ENCODE peak calls at places on chromosomes 16 and 17, in nine cellular contexts. T is AG09309, C is coronary artery, G is SK-N-SH, J is adrenal gland, U is ovary, A is fibroblast of mammary gland, S is HL-60, E is GM12878. L is an unnamed sample.

GRCh38 chr16:21101631-21102420 is 48.8 kb downstream of the DNAH3 start:
- DNase-seq in T (no peak), C (no peak), G (peak), J (peak), U (no peak), A (peak), S (peak), E (no peak), L (no peak)

GRCh38 chr17:13462673-13463124 is 139.0 kb downstream of the HS3ST3A1 start:
- DNase-seq in T (no peak), C (no peak), G (no peak), J (no peak), U (no peak), A (no peak), S (no peak), E (no peak), L (no peak)

GRCh38 chr17:79841369-79842135 is 2.3 kb upstream of the CBX4 start:
- DNase-seq in T (no peak), C (no peak), G (no peak), J (no peak), U (peak), A (no peak), S (no peak), E (no peak), L (no peak)

GRCh38 chr17:22507823-22508222 is 815.5 kb downstream of the KCNJ18 start:
- DNase-seq in T (no peak), C (no peak), G (no peak), J (no peak), U (no peak), A (no peak), S (peak), E (no peak), L (no peak)

GRCh38 chr17:71677444-71677843 is 443.4 kb upstream of the SOX9 start:
- DNase-seq in T (no peak), C (no peak), G (no peak), J (no peak), U (no peak), A (no peak), S (no peak), E (no peak), L (no peak)

GRCh38 chr16:24152826-24153225 is 103.3 kb upstream of the CACNG3 start:
- DNase-seq in T (no peak), C (no peak), G (no peak), J (no peak), U (no peak), A (no peak), S (no peak), E (no peak), L (no peak)

GRCh38 chr16:11456741-11457140 is 111.5 kb downstream of the RMI2 start:
- DNase-seq in T (no peak), C (no peak), G (no peak), J (no peak), U (no peak), A (no peak), S (no peak), E (no peak), L (no peak)

GRCh38 chr17:2909164-2909852 is 113.1 kb downstream of the RAP1GAP2 start:
- DNase-seq in T (no peak), C (no peak), G (peak), J (no peak), U (no peak), A (no peak), S (no peak), E (no peak), L (no peak)

GRCh38 chr17:40820228-40820838 is 2.1 kb downstream of the KRT10 start:
- DNase-seq in T (no peak), C (no peak), G (no peak), J (no peak), U (no peak), A (no peak), S (no peak), E (no peak), L (no peak)

GRCh38 chr17:74408830-74409229 is 23.1 kb upstream of the GPRC5C start:
- DNase-seq in T (no peak), C (no peak), G (no peak), J (no peak), U (no peak), A (no peak), S (no peak), E (no peak), L (no peak)

GRCh38 chr16:19396555-19397011 is 21.1 kb upstream of the TMC5 start:
- DNase-seq in T (no peak), C (no peak), G (no peak), J (no peak), U (no peak), A (no peak), S (peak), E (no peak), L (no peak)

GRCh38 chr17:13562271-13562800 is 39.4 kb downstream of the HS3ST3A1 start:
- DNase-seq in T (peak), C (peak), G (no peak), J (no peak), U (peak), A (peak), S (no peak), E (no peak), L (no peak)

GRCh38 chr17:28549274-28550132 is 2.9 kb downstream of the UNC119 start:
- DNase-seq in T (no peak), C (no peak), G (no peak), J (no peak), U (no peak), A (no peak), S (peak), E (no peak), L (no peak)

GRCh38 chr17:31560836-31561235 is 169.4 kb downstream of the RAB11FIP4 start:
- DNase-seq in T (no peak), C (no peak), G (no peak), J (no peak), U (no peak), A (peak), S (no peak), E (no peak), L (no peak)

GRCh38 chr17:78890111-78890897 is 12.7 kb downstream of the CEP295NL start:
- DNase-seq in T (no peak), C (no peak), G (no peak), J (peak), U (no peak), A (no peak), S (peak), E (no peak), L (no peak)

GRCh38 chr16:82481455-82481854 is 145.3 kb upstream of the CDH13 start:
- DNase-seq in T (no peak), C (no peak), G (no peak), J (no peak), U (no peak), A (peak), S (no peak), E (no peak), L (no peak)

GRCh38 chr16:57688987-57689771 is 5.4 kb upstream of the DRC7 start:
- DNase-seq in T (no peak), C (peak), G (peak), J (no peak), U (no peak), A (no peak), S (no peak), E (no peak), L (no peak)

GRCh38 chr16:89561195-89562026 is 929 bp downstream of the RPL13 start:
- DNase-seq in T (no peak), C (peak), G (no peak), J (no peak), U (no peak), A (no peak), S (no peak), E (no peak), L (no peak)

GRCh38 chr16:20904507-20905079 is 4.0 kb downstream of the LYRM1 start:
- DNase-seq in T (peak), C (no peak), G (no peak), J (peak), U (no peak), A (peak), S (peak), E (peak), L (peak)

GRCh38 chr16:68313116-68313515 is 2.3 kb downstream of the PRMT7 start:
- DNase-seq in T (no peak), C (no peak), G (no peak), J (no peak), U (no peak), A (peak), S (no peak), E (no peak), L (no peak)

GRCh38 chr16:83351846-83352245 is 455.9 kb upstream of the HSBP1 start:
- DNase-seq in T (peak), C (no peak), G (no peak), J (no peak), U (no peak), A (no peak), S (no peak), E (no peak), L (no peak)

GRCh38 chr17:7383742-7384488 is 3.0 kb downstream of the TNK1 start:
- DNase-seq in T (no peak), C (no peak), G (peak), J (no peak), U (peak), A (no peak), S (no peak), E (no peak), L (no peak)

GRCh38 chr16:62033065-62033464 is 3.2 kb downstream of the CDH8 start:
- DNase-seq in T (no peak), C (no peak), G (no peak), J (no peak), U (no peak), A (no peak), S (no peak), E (no peak), L (no peak)

GRCh38 chr16:19001788-19002187 is 18.1 kb downstream of the TMC7 start:
- DNase-seq in T (peak), C (no peak), G (no peak), J (no peak), U (no peak), A (peak), S (no peak), E (no peak), L (peak)

GRCh38 chr17:72362466-72363335 is 241.9 kb downstream of the SOX9 start:
- DNase-seq in T (peak), C (no peak), G (no peak), J (no peak), U (no peak), A (peak), S (no peak), E (no peak), L (no peak)

GRCh38 chr16:24645739-24646645 is 83.5 kb upstream of the TNRC6A start:
- DNase-seq in T (peak), C (no peak), G (no peak), J (peak), U (no peak), A (peak), S (no peak), E (no peak), L (peak)

GRCh38 chr16:3982216-3982615 is 101.7 kb upstream of the CREBBP start:
- DNase-seq in T (no peak), C (no peak), G (no peak), J (no peak), U (no peak), A (no peak), S (no peak), E (no peak), L (no peak)

GRCh38 chr17:55388842-55389241 is 32.8 kb downstream of the MMD start:
- DNase-seq in T (no peak), C (no peak), G (no peak), J (no peak), U (no peak), A (no peak), S (no peak), E (no peak), L (no peak)

GRCh38 chr17:58601976-58602375 is 87.5 kb upstream of the MTMR4 start:
- DNase-seq in T (no peak), C (no peak), G (no peak), J (no peak), U (no peak), A (no peak), S (no peak), E (no peak), L (no peak)

GRCh38 chr16:67537636-67538591 is 9.3 kb downstream of the RIPOR1 start:
- DNase-seq in T (no peak), C (no peak), G (peak), J (peak), U (peak), A (no peak), S (no peak), E (no peak), L (no peak)

GRCh38 chr16:49345829-49346228 is 27.8 kb upstream of the C16orf78 start:
- DNase-seq in T (no peak), C (peak), G (no peak), J (no peak), U (no peak), A (no peak), S (no peak), E (no peak), L (no peak)

GRCh38 chr16:27639588-27640276 is 89.8 kb downstream of the KATNIP start:
- DNase-seq in T (peak), C (no peak), G (peak), J (no peak), U (no peak), A (peak), S (peak), E (peak), L (peak)

GRCh38 chr17:81339502-81340296 is 44.6 kb upstream of the SLC38A10 start:
- DNase-seq in T (no peak), C (no peak), G (no peak), J (no peak), U (no peak), A (no peak), S (no peak), E (no peak), L (no peak)
- H3K4me3 ChIP-seq in T (no peak), C (no peak), G (no peak), J (no peak), U (no peak), A (no peak), S (no peak), E (no peak), L (no peak)

GRCh38 chr17:37219876-37220608 is 155.7 kb upstream of the C17orf78 start:
- DNase-seq in T (no peak), C (no peak), G (no peak), J (no peak), U (no peak), A (no peak), S (no peak), E (no peak), L (no peak)

GRCh38 chr17:37220609-37220953 is 155.2 kb upstream of the C17orf78 start:
- DNase-seq in T (no peak), C (no peak), G (peak), J (peak), U (no peak), A (peak), S (peak), E (no peak), L (peak)

GRCh38 chr17:37230633-37231032 is 145.2 kb upstream of the C17orf78 start:
- DNase-seq in T (no peak), C (no peak), G (no peak), J (no peak), U (no peak), A (no peak), S (no peak), E (no peak), L (no peak)

GRCh38 chr17:37221865-37222264 is 153.9 kb upstream of the C17orf78 start:
- DNase-seq in T (no peak), C (no peak), G (no peak), J (no peak), U (no peak), A (no peak), S (no peak), E (no peak), L (no peak)

DNA sequence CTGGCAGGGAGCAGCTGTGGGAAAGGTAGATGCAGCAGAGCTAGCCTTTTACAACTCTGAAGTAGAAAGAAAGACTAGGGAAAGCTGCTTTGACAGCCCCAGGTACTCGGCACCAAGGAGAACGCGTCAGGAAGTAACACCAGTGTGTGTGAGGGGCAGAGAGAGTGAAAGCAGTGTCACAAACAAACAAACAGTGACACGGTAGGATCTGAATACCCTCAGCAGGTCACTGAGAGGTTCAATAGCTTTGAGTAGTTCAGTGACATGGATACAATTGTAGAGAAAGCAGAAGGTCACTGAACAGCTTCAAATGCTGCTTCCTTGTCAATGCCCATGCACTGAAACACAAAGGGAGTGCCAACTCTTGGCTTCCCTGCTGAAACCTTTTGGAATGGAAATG is 150.3 kb upstream of the C17orf78 start:
- DNase-seq in T (no peak), C (no peak), G (no peak), J (no peak), U (no peak), A (no peak), S (no peak), E (no peak), L (no peak)
- H3K4me3 ChIP-seq in T (no peak), C (no peak), G (no peak), J (no peak), U (no peak), A (no peak), S (no peak), E (no peak), L (no peak)

GRCh38 chr17:39225974-39226683 is 384 bp upstream of the STAC2 start:
- DNase-seq in T (no peak), C (no peak), G (peak), J (peak), U (peak), A (peak), S (no peak), E (no peak), L (no peak)
- H3K4me3 ChIP-seq in T (peak), C (peak), G (peak), J (peak), U (peak), A (peak), S (no peak), E (no peak), L (peak)

DNA sequence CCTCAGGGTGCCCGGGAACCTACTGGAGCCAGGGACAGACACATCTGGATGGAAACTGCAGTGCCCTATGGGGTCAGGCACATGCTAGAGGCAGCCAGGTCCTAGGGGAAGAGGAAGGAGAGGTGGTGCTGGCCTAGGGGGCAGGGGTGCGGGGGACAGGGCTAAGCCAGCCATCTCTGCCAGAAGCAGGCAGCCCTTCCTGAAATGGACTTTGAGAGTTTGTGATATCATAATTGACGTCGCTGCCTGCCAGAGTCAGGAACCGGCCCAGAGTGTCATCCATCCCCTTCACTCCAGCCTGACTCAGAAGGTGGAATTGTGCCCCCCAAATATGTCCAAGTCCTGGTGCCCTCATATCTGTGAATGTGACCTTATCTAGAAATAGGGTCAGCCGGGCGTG is 25.0 kb upstream of the BAHCC1 start:
- DNase-seq in T (no peak), C (no peak), G (no peak), J (no peak), U (no peak), A (no peak), S (no peak), E (no peak), L (no peak)
- H3K4me3 ChIP-seq in T (no peak), C (no peak), G (no peak), J (no peak), U (no peak), A (no peak), S (no peak), E (no peak), L (no peak)

GRCh38 chr16:2520784-2521577 is 810 bp downstream of the AMDHD2 start:
- DNase-seq in T (no peak), C (no peak), G (peak), J (peak), U (no peak), A (peak), S (peak), E (no peak), L (no peak)

GRCh38 chr16:2518823-2519710 is 1.1 kb upstream of the AMDHD2 start:
- DNase-seq in T (no peak), C (no peak), G (peak), J (no peak), U (peak), A (no peak), S (no peak), E (no peak), L (no peak)

GRCh38 chr16:2517954-2518605 is 2.1 kb upstream of the AMDHD2 start:
- DNase-seq in T (no peak), C (no peak), G (no peak), J (no peak), U (no peak), A (no peak), S (no peak), E (no peak), L (no peak)

GRCh38 chr16:2519711-2520080 is 475 bp upstream of the AMDHD2 start:
- DNase-seq in T (no peak), C (no peak), G (no peak), J (peak), U (no peak), A (no peak), S (no peak), E (no peak), L (no peak)

DNA sequence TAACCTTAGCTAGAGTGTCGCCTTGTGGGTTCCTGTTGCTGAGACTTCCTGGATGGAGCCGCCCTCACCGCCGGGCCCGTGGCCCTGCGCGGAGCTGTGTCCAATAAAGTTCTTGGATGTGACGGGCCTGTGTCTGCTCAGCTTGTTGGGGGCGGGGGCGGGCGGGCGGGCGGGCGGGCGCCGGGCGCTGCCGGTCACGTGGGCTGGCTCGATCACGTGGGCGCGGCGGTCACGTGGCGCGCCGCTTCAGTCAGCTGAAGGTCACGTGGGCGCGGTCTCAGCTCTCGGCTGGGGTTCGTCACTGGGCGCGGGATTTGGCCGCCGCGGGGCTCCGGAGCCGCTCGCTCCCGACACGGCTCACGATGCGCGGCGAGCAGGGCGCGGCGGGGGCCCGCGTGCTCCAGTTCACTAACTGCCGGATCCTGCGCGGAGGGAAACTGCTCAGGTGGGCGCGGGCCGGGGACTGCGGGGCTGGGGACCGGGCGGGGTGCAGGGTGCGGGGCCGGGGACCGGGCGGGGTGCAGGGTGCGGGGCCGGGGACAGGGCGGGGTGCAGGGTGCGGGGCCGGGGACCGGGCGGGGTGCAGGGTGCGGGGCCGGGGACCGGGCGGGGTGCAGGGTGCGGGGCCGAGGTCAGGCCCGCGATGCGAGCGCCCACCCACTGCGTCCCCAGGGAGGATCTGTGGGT is at the start of gene AMDHD2:
- DNase-seq in T (no peak), C (peak), G (peak), J (peak), U (peak), A (peak), S (peak), E (peak), L (peak)
- H3K4me3 ChIP-seq in T (peak), C (peak), G (peak), J (peak), U (peak), A (peak), S (peak), E (peak), L (peak)

GRCh38 chr17:32627233-32628008 is 140.6 kb downstream of the CDK5R1 start:
- DNase-seq in T (no peak), C (no peak), G (peak), J (no peak), U (peak), A (peak), S (no peak), E (no peak), L (no peak)

GRCh38 chr17:32623196-32623595 is 136.4 kb downstream of the CDK5R1 start:
- DNase-seq in T (no peak), C (no peak), G (no peak), J (no peak), U (no peak), A (no peak), S (no peak), E (no peak), L (no peak)

GRCh38 chr17:32626371-32626770 is 139.6 kb downstream of the CDK5R1 start:
- DNase-seq in T (no peak), C (no peak), G (no peak), J (no peak), U (no peak), A (no peak), S (no peak), E (no peak), L (no peak)

GRCh38 chr17:32628645-32629044 is 141.9 kb downstream of the CDK5R1 start:
- DNase-seq in T (no peak), C (no peak), G (no peak), J (no peak), U (no peak), A (no peak), S (no peak), E (no peak), L (no peak)

DNA sequence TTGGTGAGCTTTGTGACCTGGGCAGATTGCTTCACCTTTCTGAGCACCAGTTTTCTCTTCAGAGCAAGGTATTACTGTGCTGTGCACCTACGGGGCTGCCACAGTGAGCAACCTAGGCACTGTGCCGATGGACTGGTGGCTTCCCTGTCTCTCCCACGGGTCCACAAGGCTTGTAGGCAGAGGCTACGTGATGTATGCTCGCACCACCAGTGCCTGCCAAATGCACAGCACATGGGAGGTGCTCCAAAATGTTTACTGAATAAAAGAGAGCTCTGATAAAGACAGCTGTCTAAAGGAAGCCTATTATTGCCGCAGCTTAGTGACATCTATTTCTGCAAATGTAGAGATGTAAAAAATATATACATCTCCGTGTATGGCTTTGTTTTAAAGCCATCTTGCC is 139.2 kb downstream of the CDK5R1 start:
- DNase-seq in T (no peak), C (no peak), G (no peak), J (no peak), U (no peak), A (no peak), S (no peak), E (no peak), L (no peak)
- H3K4me3 ChIP-seq in T (no peak), C (no peak), G (no peak), J (no peak), U (no peak), A (no peak), S (no peak), E (no peak), L (no peak)

L was measured in astrocyte of the cerebellum.